ENCODE peak calls at places on chromosomes 16 and 17, in nine cellular contexts. One of them, this sample, is unnamed.
A peak's percentile ranks its signal among the peaks of the same experiment; 100 is the strongest.

GRCh38 chr16:69064164-69064563 is 41.3 kb upstream of the HAS3 start:
- DNase-seq in heart left ventricle: no peak
- DNase-seq in progenitor cell of endocrine pancreas: no peak
- DNase-seq in OCI-LY7: no peak
- DNase-seq in ovary: no peak
- DNase-seq in AG10803: no peak
- DNase-seq in AG09309: no peak
- DNase-seq in CD4-positive, alpha-beta T cell: no peak
- DNase-seq in suprapubic skin: no peak
- DNase-seq in this sample: no peak

GRCh38 chr16:74737521-74737920 is 36.9 kb upstream of the MLKL start:
- DNase-seq in suprapubic skin: no peak
- DNase-seq in CD4-positive, alpha-beta T cell: no peak
- DNase-seq in progenitor cell of endocrine pancreas: no peak
- DNase-seq in ovary: no peak
- DNase-seq in AG10803: no peak
- DNase-seq in OCI-LY7: no peak
- DNase-seq in heart left ventricle: no peak
- DNase-seq in AG09309: no peak
- DNase-seq in this sample: no peak

GRCh38 chr16:22732959-22733358 is 81.0 kb upstream of the HS3ST2 start:
- DNase-seq in heart left ventricle: no peak
- DNase-seq in ovary: no peak
- DNase-seq in AG10803: no peak
- DNase-seq in suprapubic skin: no peak
- DNase-seq in progenitor cell of endocrine pancreas: no peak
- DNase-seq in AG09309: no peak
- DNase-seq in CD4-positive, alpha-beta T cell: no peak
- DNase-seq in OCI-LY7: no peak
- DNase-seq in this sample: no peak

GRCh38 chr17:76686538-76687277 is 24.1 kb downstream of the MXRA7 start:
- DNase-seq in ovary: peak; percentile 51
- DNase-seq in CD4-positive, alpha-beta T cell: no peak
- DNase-seq in AG10803: no peak
- DNase-seq in progenitor cell of endocrine pancreas: no peak
- DNase-seq in OCI-LY7: no peak
- DNase-seq in suprapubic skin: no peak
- DNase-seq in AG09309: no peak
- DNase-seq in heart left ventricle: no peak
- DNase-seq in this sample: no peak

GRCh38 chr17:34261568-34261967 is 6.5 kb downstream of the CCL2 start:
- DNase-seq in AG09309: no peak
- DNase-seq in heart left ventricle: no peak
- DNase-seq in AG10803: no peak
- DNase-seq in ovary: no peak
- DNase-seq in OCI-LY7: no peak
- DNase-seq in suprapubic skin: no peak
- DNase-seq in CD4-positive, alpha-beta T cell: no peak
- DNase-seq in progenitor cell of endocrine pancreas: no peak
- DNase-seq in this sample: no peak

GRCh38 chr17:81397314-81398169 is 2.3 kb downstream of the BAHCC1 start:
- DNase-seq in heart left ventricle: no peak
- DNase-seq in AG09309: no peak
- DNase-seq in OCI-LY7: no peak
- DNase-seq in AG10803: peak; percentile 47
- DNase-seq in progenitor cell of endocrine pancreas: peak; percentile 71
- DNase-seq in suprapubic skin: no peak
- DNase-seq in CD4-positive, alpha-beta T cell: no peak
- DNase-seq in ovary: no peak
- DNase-seq in this sample: no peak

GRCh38 chr16:30666681-30667080 is 8.4 kb downstream of the FBRS start:
- DNase-seq in ovary: no peak
- DNase-seq in AG09309: no peak
- DNase-seq in AG10803: no peak
- DNase-seq in suprapubic skin: no peak
- DNase-seq in progenitor cell of endocrine pancreas: no peak
- DNase-seq in OCI-LY7: no peak
- DNase-seq in heart left ventricle: no peak
- DNase-seq in CD4-positive, alpha-beta T cell: no peak
- DNase-seq in this sample: no peak

GRCh38 chr17:8046929-8047768 is 8.3 kb downstream of the ALOX15B start:
- DNase-seq in CD4-positive, alpha-beta T cell: no peak
- DNase-seq in AG10803: no peak
- DNase-seq in OCI-LY7: no peak
- DNase-seq in AG09309: no peak
- DNase-seq in progenitor cell of endocrine pancreas: no peak
- DNase-seq in heart left ventricle: no peak
- DNase-seq in suprapubic skin: peak; percentile 72
- DNase-seq in ovary: no peak
- DNase-seq in this sample: no peak

GRCh38 chr16:2267913-2268666 is at the start of gene RNPS1:
- DNase-seq in progenitor cell of endocrine pancreas: peak; percentile 91
- DNase-seq in CD4-positive, alpha-beta T cell: peak; percentile 96
- DNase-seq in heart left ventricle: peak; percentile 98
- DNase-seq in AG09309: peak; percentile 63
- DNase-seq in ovary: peak; percentile 98
- DNase-seq in suprapubic skin: peak; percentile 96
- DNase-seq in OCI-LY7: peak; percentile 98
- DNase-seq in AG10803: peak; percentile 92
- DNase-seq in this sample: peak; percentile 100

GRCh38 chr16:50711862-50712567 is 18.6 kb downstream of the NOD2 start:
- DNase-seq in AG10803: no peak
- DNase-seq in heart left ventricle: peak; percentile 82
- DNase-seq in OCI-LY7: no peak
- DNase-seq in AG09309: no peak
- DNase-seq in progenitor cell of endocrine pancreas: no peak
- DNase-seq in ovary: no peak
- DNase-seq in CD4-positive, alpha-beta T cell: no peak
- DNase-seq in suprapubic skin: no peak
- DNase-seq in this sample: no peak

GRCh38 chr16:84288902-84289301 is 5.8 kb upstream of the WFDC1 start:
- DNase-seq in ovary: no peak
- DNase-seq in CD4-positive, alpha-beta T cell: no peak
- DNase-seq in suprapubic skin: no peak
- DNase-seq in heart left ventricle: no peak
- DNase-seq in progenitor cell of endocrine pancreas: no peak
- DNase-seq in OCI-LY7: no peak
- DNase-seq in AG09309: no peak
- DNase-seq in AG10803: no peak
- DNase-seq in this sample: no peak

GRCh38 chr16:30458561-30459394 is 13.1 kb upstream of the SEPHS2 start:
- DNase-seq in heart left ventricle: peak; percentile 84
- DNase-seq in ovary: no peak
- DNase-seq in progenitor cell of endocrine pancreas: no peak
- DNase-seq in OCI-LY7: peak; percentile 84
- DNase-seq in suprapubic skin: no peak
- DNase-seq in CD4-positive, alpha-beta T cell: peak; percentile 71
- DNase-seq in AG10803: no peak
- DNase-seq in AG09309: no peak
- DNase-seq in this sample: peak; percentile 67

GRCh38 chr16:56601325-56601724 is 7.1 kb upstream of the MT2A start:
- DNase-seq in AG10803: no peak
- DNase-seq in OCI-LY7: no peak
- DNase-seq in heart left ventricle: no peak
- DNase-seq in CD4-positive, alpha-beta T cell: no peak
- DNase-seq in suprapubic skin: no peak
- DNase-seq in progenitor cell of endocrine pancreas: no peak
- DNase-seq in ovary: no peak
- DNase-seq in AG09309: no peak
- DNase-seq in this sample: no peak

GRCh38 chr16:56604966-56605365 is 3.4 kb upstream of the MT2A start:
- DNase-seq in AG09309: no peak
- DNase-seq in OCI-LY7: no peak
- DNase-seq in ovary: no peak
- DNase-seq in suprapubic skin: no peak
- DNase-seq in progenitor cell of endocrine pancreas: no peak
- DNase-seq in heart left ventricle: no peak
- DNase-seq in AG10803: no peak
- DNase-seq in CD4-positive, alpha-beta T cell: no peak
- DNase-seq in this sample: no peak

GRCh38 chr16:56605475-56605874 is 2.9 kb upstream of the MT2A start:
- DNase-seq in AG09309: no peak
- DNase-seq in OCI-LY7: no peak
- DNase-seq in heart left ventricle: no peak
- DNase-seq in CD4-positive, alpha-beta T cell: no peak
- DNase-seq in progenitor cell of endocrine pancreas: no peak
- DNase-seq in ovary: no peak
- DNase-seq in suprapubic skin: no peak
- DNase-seq in AG10803: no peak
- DNase-seq in this sample: no peak

GRCh38 chr16:56603589-56603988 is 4.8 kb upstream of the MT2A start:
- DNase-seq in AG10803: peak; percentile 38
- DNase-seq in AG09309: no peak
- DNase-seq in OCI-LY7: peak; percentile 32
- DNase-seq in CD4-positive, alpha-beta T cell: no peak
- DNase-seq in heart left ventricle: no peak
- DNase-seq in ovary: no peak
- DNase-seq in suprapubic skin: no peak
- DNase-seq in progenitor cell of endocrine pancreas: no peak
- DNase-seq in this sample: no peak

DNA sequence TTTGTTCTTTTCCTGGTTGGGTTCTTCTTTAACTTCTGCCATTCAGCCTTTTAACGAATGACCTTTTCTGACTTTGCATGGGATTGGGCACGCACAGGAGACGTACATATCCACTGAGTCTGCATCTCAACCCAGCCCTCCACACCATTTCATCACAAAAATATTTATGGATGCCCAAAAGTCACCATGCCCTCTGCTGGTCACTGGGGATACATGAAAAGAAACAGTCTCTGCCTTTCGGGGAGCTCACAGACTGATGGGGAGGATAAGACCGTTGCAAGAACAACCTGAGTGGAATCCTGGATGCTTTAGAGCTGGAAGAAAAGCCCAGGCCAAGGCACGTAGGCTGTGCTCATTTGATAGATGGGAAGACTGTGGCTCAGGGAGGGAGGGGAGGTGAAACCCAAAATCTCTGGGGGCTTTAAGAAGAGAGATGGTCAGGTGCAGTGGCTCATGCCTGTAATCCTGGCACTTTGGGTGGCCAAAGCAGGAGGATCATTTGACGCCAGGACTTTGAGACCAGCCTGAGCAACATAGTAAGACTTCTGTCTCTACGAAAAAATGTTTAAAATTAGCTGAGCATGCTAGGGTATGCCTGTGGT is 7.9 kb upstream of the MT2A start:
- DNase-seq in heart left ventricle: no peak
- DNase-seq in AG10803: peak; percentile 60
- DNase-seq in CD4-positive, alpha-beta T cell: no peak
- DNase-seq in progenitor cell of endocrine pancreas: no peak
- DNase-seq in AG09309: no peak
- DNase-seq in suprapubic skin: no peak
- DNase-seq in OCI-LY7: peak; percentile 58
- DNase-seq in ovary: no peak
- DNase-seq in this sample: peak; percentile 69
- TF ChIP-seq CTCF in heart left ventricle: peak; percentile 51
- TF ChIP-seq CTCF in AG10803: peak; percentile 82
- TF ChIP-seq CTCF in CD4-positive, alpha-beta T cell: no peak
- TF ChIP-seq CTCF in progenitor cell of endocrine pancreas: peak; percentile 62
- TF ChIP-seq CTCF in AG09309: peak; percentile 81
- TF ChIP-seq CTCF in suprapubic skin: peak; percentile 21
- TF ChIP-seq CTCF in OCI-LY7: peak; percentile 82
- TF ChIP-seq CTCF in ovary: no peak
- TF ChIP-seq CTCF in this sample: peak; percentile 69

GRCh38 chr16:66660422-66661209 is 35.9 kb downstream of the CMTM4 start:
- DNase-seq in CD4-positive, alpha-beta T cell: no peak
- DNase-seq in progenitor cell of endocrine pancreas: no peak
- DNase-seq in heart left ventricle: peak; percentile 76
- DNase-seq in AG10803: peak; percentile 86
- DNase-seq in AG09309: peak; percentile 56
- DNase-seq in ovary: peak; percentile 68
- DNase-seq in suprapubic skin: no peak
- DNase-seq in OCI-LY7: no peak
- DNase-seq in this sample: no peak
- TF ChIP-seq CTCF in CD4-positive, alpha-beta T cell: no peak
- TF ChIP-seq CTCF in progenitor cell of endocrine pancreas: no peak
- TF ChIP-seq CTCF in heart left ventricle: peak; percentile 5
- TF ChIP-seq CTCF in AG10803: peak; percentile 48
- TF ChIP-seq CTCF in AG09309: peak; percentile 35
- TF ChIP-seq CTCF in ovary: no peak
- TF ChIP-seq CTCF in suprapubic skin: no peak
- TF ChIP-seq CTCF in OCI-LY7: no peak
- TF ChIP-seq CTCF in this sample: no peak

GRCh38 chr17:56230660-56231059 is 77.4 kb downstream of the ANKFN1 start:
- DNase-seq in progenitor cell of endocrine pancreas: no peak
- DNase-seq in heart left ventricle: no peak
- DNase-seq in AG10803: peak; percentile 83
- DNase-seq in ovary: no peak
- DNase-seq in suprapubic skin: no peak
- DNase-seq in AG09309: peak; percentile 11
- DNase-seq in OCI-LY7: no peak
- DNase-seq in CD4-positive, alpha-beta T cell: no peak
- DNase-seq in this sample: no peak

GRCh38 chr17:56231693-56232092 is 78.4 kb downstream of the ANKFN1 start:
- DNase-seq in heart left ventricle: no peak
- DNase-seq in AG09309: no peak
- DNase-seq in ovary: no peak
- DNase-seq in AG10803: no peak
- DNase-seq in OCI-LY7: no peak
- DNase-seq in CD4-positive, alpha-beta T cell: no peak
- DNase-seq in progenitor cell of endocrine pancreas: no peak
- DNase-seq in suprapubic skin: no peak
- DNase-seq in this sample: no peak
- TF ChIP-seq CTCF in heart left ventricle: no peak
- TF ChIP-seq CTCF in AG09309: no peak
- TF ChIP-seq CTCF in ovary: no peak
- TF ChIP-seq CTCF in AG10803: peak; percentile 17
- TF ChIP-seq CTCF in OCI-LY7: no peak
- TF ChIP-seq CTCF in CD4-positive, alpha-beta T cell: no peak
- TF ChIP-seq CTCF in progenitor cell of endocrine pancreas: no peak
- TF ChIP-seq CTCF in suprapubic skin: no peak
- TF ChIP-seq CTCF in this sample: no peak

GRCh38 chr16:72404299-72404698 is 232.3 kb upstream of the PMFBP1 start:
- DNase-seq in OCI-LY7: no peak
- DNase-seq in CD4-positive, alpha-beta T cell: no peak
- DNase-seq in AG10803: peak; percentile 25
- DNase-seq in AG09309: no peak
- DNase-seq in ovary: no peak
- DNase-seq in suprapubic skin: no peak
- DNase-seq in heart left ventricle: no peak
- DNase-seq in progenitor cell of endocrine pancreas: no peak
- DNase-seq in this sample: no peak

GRCh38 chr16:72401079-72401361 is 229.1 kb upstream of the PMFBP1 start:
- DNase-seq in heart left ventricle: no peak
- DNase-seq in CD4-positive, alpha-beta T cell: no peak
- DNase-seq in suprapubic skin: no peak
- DNase-seq in OCI-LY7: no peak
- DNase-seq in AG10803: no peak
- DNase-seq in AG09309: no peak
- DNase-seq in ovary: no peak
- DNase-seq in progenitor cell of endocrine pancreas: no peak
- DNase-seq in this sample: no peak

GRCh38 chr16:72409428-72409827 is 237.5 kb upstream of the PMFBP1 start:
- DNase-seq in progenitor cell of endocrine pancreas: no peak
- DNase-seq in ovary: no peak
- DNase-seq in heart left ventricle: no peak
- DNase-seq in CD4-positive, alpha-beta T cell: no peak
- DNase-seq in AG09309: no peak
- DNase-seq in suprapubic skin: no peak
- DNase-seq in OCI-LY7: no peak
- DNase-seq in AG10803: no peak
- DNase-seq in this sample: no peak

GRCh38 chr16:72400257-72401078 is 228.5 kb upstream of the PMFBP1 start:
- DNase-seq in suprapubic skin: no peak
- DNase-seq in CD4-positive, alpha-beta T cell: peak; percentile 0
- DNase-seq in heart left ventricle: no peak
- DNase-seq in ovary: no peak
- DNase-seq in OCI-LY7: peak; percentile 60
- DNase-seq in AG09309: peak; percentile 13
- DNase-seq in progenitor cell of endocrine pancreas: peak; percentile 14
- DNase-seq in AG10803: peak; percentile 60
- DNase-seq in this sample: peak; percentile 50

GRCh38 chr16:72406390-72406789 is 234.4 kb upstream of the PMFBP1 start:
- DNase-seq in CD4-positive, alpha-beta T cell: no peak
- DNase-seq in suprapubic skin: no peak
- DNase-seq in OCI-LY7: no peak
- DNase-seq in AG09309: no peak
- DNase-seq in heart left ventricle: no peak
- DNase-seq in progenitor cell of endocrine pancreas: no peak
- DNase-seq in AG10803: no peak
- DNase-seq in ovary: no peak
- DNase-seq in this sample: no peak
- TF ChIP-seq CTCF in CD4-positive, alpha-beta T cell: no peak
- TF ChIP-seq CTCF in suprapubic skin: no peak
- TF ChIP-seq CTCF in OCI-LY7: no peak
- TF ChIP-seq CTCF in AG09309: no peak
- TF ChIP-seq CTCF in heart left ventricle: no peak
- TF ChIP-seq CTCF in progenitor cell of endocrine pancreas: no peak
- TF ChIP-seq CTCF in AG10803: no peak
- TF ChIP-seq CTCF in ovary: no peak
- TF ChIP-seq CTCF in this sample: no peak